ENCODE peak calls at places on chromosomes 3 and 15, in seven cellular contexts. I is hepatocyte; N is A549; J is epithelial cell of prostate; T is neuronal stem cell; D is HFFc6; R is central memory CD4-positive, alpha-beta T cell. C is an unnamed sample.

GRCh38 chr3:59563072-59563605 is 513.3 kb upstream of the CFAP20DC start:
- DNase-seq in I (no peak), N (no peak), J (no peak), T (no peak), D (no peak), R (no peak), C (no peak)

GRCh38 chr15:46413799-46414198 is 779.0 kb downstream of the SQOR start:
- DNase-seq in I (no peak), N (no peak), J (no peak), T (no peak), D (peak; percentile 50), R (no peak), C (no peak)

GRCh38 chr15:63532307-63532744 is 27.9 kb downstream of the USP3 start:
- DNase-seq in I (no peak), N (no peak), J (no peak), T (no peak), D (no peak), R (no peak), C (no peak)

GRCh38 chr3:5012398-5012797 is 33.2 kb downstream of the BHLHE40 start:
- DNase-seq in I (no peak), N (no peak), J (no peak), T (no peak), D (no peak), R (no peak), C (no peak)

GRCh38 chr15:42737529-42738328 is 801 bp upstream of the CDAN1 start:
- DNase-seq in I (no peak), N (no peak), J (no peak), T (no peak), D (no peak), R (no peak), C (no peak)

GRCh38 chr3:143970773-143971366 is 753 bp upstream of the DIPK2A start:
- DNase-seq in I (peak; percentile 72), N (peak; percentile 56), J (no peak), T (peak; percentile 65), D (peak; percentile 36), R (peak; percentile 36), C (peak; percentile 71)

GRCh38 chr15:52730163-52730562 is 51.0 kb upstream of the ATOSA start:
- DNase-seq in I (no peak), N (no peak), J (peak; percentile 54), T (no peak), D (peak; percentile 82), R (peak; percentile 65), C (no peak)

GRCh38 chr3:43675593-43675992 is 15.1 kb upstream of the ABHD5 start:
- DNase-seq in I (no peak), N (no peak), J (no peak), T (no peak), D (no peak), R (no peak), C (no peak)

GRCh38 chr3:185779461-185779860 is 45.4 kb downstream of the IGF2BP2 start:
- DNase-seq in I (no peak), N (no peak), J (no peak), T (no peak), D (no peak), R (no peak), C (no peak)

GRCh38 chr3:150870406-150870805 is 34.8 kb downstream of the MINDY4B start:
- DNase-seq in I (no peak), N (no peak), J (no peak), T (no peak), D (peak; percentile 48), R (no peak), C (no peak)

GRCh38 chr15:70524470-70524869 is 238.9 kb downstream of the UACA start:
- DNase-seq in I (no peak), N (no peak), J (no peak), T (no peak), D (no peak), R (no peak), C (no peak)

GRCh38 chr15:78405336-78405924 is 32.6 kb upstream of the IREB2 start:
- DNase-seq in I (no peak), N (no peak), J (no peak), T (no peak), D (no peak), R (no peak), C (no peak)

GRCh38 chr15:45801543-45801942 is 166.7 kb downstream of the SQOR start:
- DNase-seq in I (no peak), N (no peak), J (no peak), T (no peak), D (no peak), R (no peak), C (no peak)

GRCh38 chr3:130779031-130779430 is 32.4 kb upstream of the PIK3R4 start:
- DNase-seq in I (no peak), N (no peak), J (no peak), T (no peak), D (no peak), R (no peak), C (no peak)

GRCh38 chr3:117404756-117405155 is 695.2 kb downstream of the TUSC7 start:
- DNase-seq in I (no peak), N (no peak), J (no peak), T (no peak), D (no peak), R (no peak), C (no peak)

GRCh38 chr3:195558602-195559001 is 15.5 kb upstream of the PPP1R2 start:
- DNase-seq in I (peak; percentile 75), N (no peak), J (no peak), T (no peak), D (no peak), R (peak; percentile 57), C (no peak)

GRCh38 chr3:110567032-110567431 is 504.6 kb upstream of the NECTIN3 start:
- DNase-seq in I (no peak), N (no peak), J (no peak), T (no peak), D (no peak), R (no peak), C (no peak)

GRCh38 chr3:60931452-60931851 is 319.8 kb downstream of the FHIT start:
- DNase-seq in I (peak; percentile 9), N (no peak), J (no peak), T (no peak), D (no peak), R (no peak), C (no peak)

GRCh38 chr3:184284696-184285095 is 8.9 kb downstream of the ECE2 start:
- DNase-seq in I (peak; percentile 68), N (peak; percentile 78), J (no peak), T (peak; percentile 41), D (peak; percentile 78), R (no peak), C (no peak)

GRCh38 chr15:64825081-64825430 is 391 bp downstream of the PIF1 start:
- DNase-seq in I (no peak), N (no peak), J (no peak), T (no peak), D (no peak), R (no peak), C (no peak)

GRCh38 chr3:99929409-99930139 is 111.9 kb downstream of the CMSS1 start:
- DNase-seq in I (peak; percentile 35), N (no peak), J (peak; percentile 45), T (no peak), D (peak; percentile 36), R (no peak), C (peak; percentile 62)

GRCh38 chr3:55974421-55974820 is 487.3 kb upstream of the WNT5A start:
- DNase-seq in I (no peak), N (no peak), J (no peak), T (no peak), D (no peak), R (no peak), C (no peak)

GRCh38 chr3:40691598-40691905 is 166.8 kb downstream of the ZNF621 start:
- DNase-seq in I (no peak), N (no peak), J (no peak), T (no peak), D (no peak), R (no peak), C (no peak)

C was measured in Right ventricle myocardium superior.